ENCODE peak calls at places on chromosomes 13 and 19, in six cellular contexts. M, X, H, Q, Y and R are unnamed samples.
A peak's percentile ranks its signal among the peaks of the same experiment; 100 is the strongest.

GRCh38 chr13:25874907-25875306 is 176.9 kb downstream of the SHISA2 start:
- ATAC-seq in M (no peak), X (peak; percentile 75), H (no peak), Q (peak; percentile 23), Y (peak; percentile 50), R (no peak)

GRCh38 chr13:43246382-43246781 is 223.0 kb downstream of the DNAJC15 start:
- ATAC-seq in M (no peak), X (no peak), H (no peak), Q (no peak), Y (no peak), R (no peak)

GRCh38 chr19:40549007-40549708 is 27.5 kb upstream of the SHKBP1 start:
- ATAC-seq in M (peak; percentile 61), X (peak; percentile 95), H (peak; percentile 92), Q (peak; percentile 85), Y (peak; percentile 99), R (peak; percentile 99)

GRCh38 chr19:36093146-36093662 is 17.7 kb upstream of the OVOL3 start:
- ATAC-seq in M (peak; percentile 16), X (peak; percentile 87), H (no peak), Q (no peak), Y (peak; percentile 78), R (no peak)

GRCh38 chr19:5282926-5283325 is 57.7 kb downstream of the PTPRS start:
- ATAC-seq in M (peak; percentile 71), X (no peak), H (no peak), Q (no peak), Y (no peak), R (no peak)

GRCh38 chr19:12997225-12997966 is 2.1 kb downstream of the NFIX start:
- ATAC-seq in M (no peak), X (no peak), H (no peak), Q (peak; percentile 6), Y (no peak), R (no peak)

GRCh38 chr13:39900106-39900750 is 244.8 kb downstream of the COG6 start:
- ATAC-seq in M (peak; percentile 43), X (no peak), H (peak; percentile 88), Q (no peak), Y (no peak), R (peak; percentile 84)

GRCh38 chr13:47508518-47509228 is 492.4 kb downstream of the SUCLA2 start:
- ATAC-seq in M (peak; percentile 98), X (no peak), H (no peak), Q (no peak), Y (no peak), R (no peak)

GRCh38 chr19:13027557-13027956 is 32.3 kb downstream of the NFIX start:
- ATAC-seq in M (no peak), X (no peak), H (no peak), Q (no peak), Y (no peak), R (no peak)

GRCh38 chr19:14775855-14776254 is 2.5 kb downstream of the ADGRE2 start:
- ATAC-seq in M (no peak), X (no peak), H (peak; percentile 46), Q (peak; percentile 47), Y (no peak), R (no peak)

GRCh38 chr19:15114153-15114540 is 6.9 kb downstream of the SYDE1 start:
- ATAC-seq in M (no peak), X (no peak), H (no peak), Q (peak; percentile 14), Y (no peak), R (peak; percentile 48)

GRCh38 chr19:48569814-48570213 is 17.8 kb downstream of the SULT2B1 start:
- ATAC-seq in M (no peak), X (no peak), H (no peak), Q (no peak), Y (no peak), R (no peak)

GRCh38 chr19:29514525-29515232 is 11.1 kb upstream of the VSTM2B start:
- ATAC-seq in M (no peak), X (peak; percentile 78), H (no peak), Q (no peak), Y (peak; percentile 27), R (peak; percentile 64)

GRCh38 chr19:18648971-18649310 is 12.1 kb downstream of the KLHL26 start:
- ATAC-seq in M (no peak), X (no peak), H (no peak), Q (peak; percentile 4), Y (no peak), R (no peak)

GRCh38 chr13:48264052-48264451 is 31.0 kb downstream of the ITM2B start:
- ATAC-seq in M (no peak), X (no peak), H (no peak), Q (no peak), Y (no peak), R (no peak)